ENCODE peak calls at places on chromosomes 2 and 18, in nine cellular contexts. D is IMR-90, O is spleen, X is heart left ventricle, H is GM12878, Q is A549, Z is HCT116, F is transverse colon, B is lower leg skin. J is an unnamed sample.

GRCh38 chr2:187150667-187151066 is 297.4 kb downstream of the CALCRL start:
- DNase-seq in D (peak; percentile 16), O (no peak), X (no peak), H (no peak), Q (no peak), Z (no peak), F (no peak), B (no peak), J (no peak)

GRCh38 chr2:141392517-141393213 is 738.2 kb downstream of the LRP1B start:
- DNase-seq in D (peak; percentile 88), O (no peak), X (no peak), H (no peak), Q (peak; percentile 76), Z (no peak), F (no peak), B (no peak), J (peak; percentile 0)

GRCh38 chr2:202337706-202338346 is 38.3 kb upstream of the BMPR2 start:
- DNase-seq in D (no peak), O (no peak), X (no peak), H (no peak), Q (no peak), Z (no peak), F (no peak), B (no peak), J (no peak)

GRCh38 chr2:239602290-239603282 is 201.8 kb upstream of the HDAC4 start:
- DNase-seq in D (no peak), O (peak; percentile 70), X (no peak), H (no peak), Q (no peak), Z (no peak), F (no peak), B (no peak), J (no peak)

GRCh38 chr2:72859831-72860262 is 27.4 kb upstream of the SPR start:
- DNase-seq in D (peak; percentile 52), O (no peak), X (peak; percentile 44), H (no peak), Q (peak; percentile 80), Z (peak; percentile 77), F (peak; percentile 78), B (peak; percentile 56), J (peak; percentile 33)

GRCh38 chr2:60321816-60322215 is 231.6 kb downstream of the BCL11A start:
- DNase-seq in D (no peak), O (no peak), X (no peak), H (no peak), Q (no peak), Z (no peak), F (no peak), B (no peak), J (no peak)

GRCh38 chr2:164785447-164785846 is 56.2 kb downstream of the COBLL1 start:
- DNase-seq in D (no peak), O (no peak), X (no peak), H (no peak), Q (no peak), Z (no peak), F (no peak), B (no peak), J (no peak)

GRCh38 chr18:72847134-72847533 is 20.7 kb downstream of the NETO1 start:
- DNase-seq in D (no peak), O (no peak), X (no peak), H (no peak), Q (no peak), Z (no peak), F (no peak), B (no peak), J (no peak)

GRCh38 chr18:61702007-61702406 is 190.8 kb downstream of the RNF152 start:
- DNase-seq in D (peak; percentile 89), O (no peak), X (no peak), H (no peak), Q (no peak), Z (no peak), F (no peak), B (no peak), J (no peak)

GRCh38 chr2:102809291-102810189 is 47.7 kb downstream of the TMEM182 start:
- DNase-seq in D (no peak), O (no peak), X (no peak), H (no peak), Q (no peak), Z (no peak), F (no peak), B (no peak), J (no peak)

DNA sequence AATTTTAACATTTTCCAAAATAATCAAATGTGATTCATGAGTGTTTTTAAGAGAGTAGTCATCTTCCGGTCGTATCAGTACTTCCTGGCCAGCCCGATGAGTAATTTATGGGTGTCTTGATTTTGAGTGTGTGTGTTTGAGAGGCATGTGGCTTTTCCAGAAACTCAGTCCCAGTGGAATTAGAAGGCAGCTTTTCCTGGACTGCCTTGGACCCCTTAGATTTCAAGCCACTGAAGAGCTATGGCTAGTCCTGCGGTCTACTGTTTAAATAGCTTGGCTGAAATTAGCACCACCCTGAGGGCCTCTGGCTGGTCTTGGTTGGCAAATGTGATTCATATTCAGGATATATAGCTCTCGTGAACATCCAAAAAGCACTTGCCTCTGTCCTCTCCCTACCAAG is 59.4 kb downstream of the HK2 start:
- DNase-seq in D (peak; percentile 83), O (no peak), X (no peak), H (no peak), Q (peak; percentile 31), Z (no peak), F (no peak), B (no peak), J (peak; percentile 33)
- TF ChIP-seq POLR2A in D (no peak), O (no peak), X (no peak), H (no peak), Q (no peak), Z (no peak), F (no peak), B (no peak), J (no peak)

GRCh38 chr18:76519156-76519549 is 24.1 kb upstream of the ZNF516 start:
- DNase-seq in D (no peak), O (no peak), X (no peak), H (no peak), Q (no peak), Z (no peak), F (no peak), B (no peak), J (no peak)
- TF ChIP-seq POLR2A in D (no peak), O (no peak), X (no peak), H (no peak), Q (no peak), Z (no peak), F (no peak), B (no peak), J (no peak)

GRCh38 chr2:32061973-32062861 is 1.1 kb upstream of the SPAST start:
- DNase-seq in D (peak; percentile 19), O (no peak), X (peak; percentile 55), H (no peak), Q (no peak), Z (no peak), F (peak; percentile 39), B (peak; percentile 16), J (peak; percentile 52)

GRCh38 chr2:32064713-32065112 is 1.4 kb downstream of the SPAST start:
- DNase-seq in D (no peak), O (no peak), X (no peak), H (no peak), Q (no peak), Z (no peak), F (no peak), B (no peak), J (no peak)

GRCh38 chr2:32061430-32061829 is 1.9 kb upstream of the SPAST start:
- DNase-seq in D (no peak), O (no peak), X (no peak), H (no peak), Q (no peak), Z (no peak), F (no peak), B (no peak), J (no peak)

GRCh38 chr2:32064021-32064678 is 794 bp downstream of the SPAST start:
- DNase-seq in D (no peak), O (no peak), X (no peak), H (no peak), Q (peak; percentile 18), Z (no peak), F (peak; percentile 17), B (peak; percentile 17), J (no peak)

GRCh38 chr2:32063310-32064020 is at the start of gene SPAST:
- DNase-seq in D (peak; percentile 95), O (peak; percentile 100), X (peak; percentile 99), H (peak; percentile 90), Q (peak; percentile 99), Z (peak; percentile 94), F (peak; percentile 98), B (peak; percentile 95), J (peak; percentile 97)
- TF ChIP-seq POLR2A in D (no peak), O (no peak), X (peak; percentile 69), H (peak; percentile 78), Q (peak; percentile 81), Z (no peak), F (peak; percentile 67), B (no peak), J (peak; percentile 58)

DNA sequence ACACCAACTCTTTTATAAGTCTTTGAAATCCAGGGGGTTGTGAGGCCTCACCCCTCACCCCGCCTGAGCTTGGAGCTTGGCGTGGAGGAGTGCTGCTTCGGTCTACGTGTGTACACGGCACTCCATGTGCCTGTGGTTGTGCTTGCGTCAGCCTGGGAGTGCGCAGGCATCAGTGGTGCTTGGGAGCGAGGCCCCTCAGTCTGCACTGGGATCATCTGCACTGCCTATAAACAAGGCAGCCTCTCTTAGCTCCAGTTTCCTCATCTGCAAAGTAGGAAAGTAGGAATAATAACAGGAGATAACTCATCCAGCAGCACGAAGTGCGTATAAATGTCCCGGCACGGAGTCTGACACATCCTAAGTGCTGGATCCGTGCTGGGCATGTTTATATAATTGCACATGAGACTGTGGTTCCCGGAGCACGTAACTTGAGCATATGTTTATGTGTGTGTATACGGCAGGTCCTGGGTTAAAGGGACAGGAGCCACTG is 1.2 kb downstream of the GYPC start:
- DNase-seq in D (peak; percentile 98), O (peak; percentile 88), X (peak; percentile 84), H (no peak), Q (no peak), Z (no peak), F (peak; percentile 76), B (peak; percentile 45), J (peak; percentile 68)
- TF ChIP-seq POLR2A in D (no peak), O (peak; percentile 21), X (no peak), H (peak; percentile 71), Q (no peak), Z (no peak), F (peak; percentile 40), B (no peak), J (no peak)

GRCh38 chr2:175004980-175005832 is at the start of gene CHN1:
- DNase-seq in D (peak; percentile 69), O (peak; percentile 89), X (peak; percentile 89), H (no peak), Q (peak; percentile 87), Z (no peak), F (peak; percentile 60), B (no peak), J (peak; percentile 69)
- TF ChIP-seq POLR2A in D (no peak), O (no peak), X (peak; percentile 61), H (no peak), Q (peak; percentile 75), Z (no peak), F (no peak), B (no peak), J (peak; percentile 37)

DNA sequence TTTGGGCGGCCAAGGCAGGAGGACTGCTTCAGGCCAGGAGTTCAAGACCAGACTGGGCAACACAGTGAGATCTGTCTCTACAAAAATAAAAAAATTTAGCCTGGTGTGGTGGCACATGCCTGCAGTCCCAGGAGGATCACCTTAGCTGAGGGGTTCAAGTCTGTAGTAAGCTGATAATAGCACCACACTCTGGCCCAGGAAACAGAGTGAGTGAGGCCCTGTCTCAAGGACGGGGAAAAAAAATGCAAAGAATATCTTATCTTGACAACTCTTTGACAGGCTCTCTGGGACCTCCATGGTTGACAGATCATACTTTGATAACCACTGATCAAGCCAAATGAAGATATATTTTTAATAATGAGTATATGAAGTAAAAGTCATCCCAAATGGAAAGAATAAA is 22.7 kb downstream of the USP34 start:
- DNase-seq in D (no peak), O (no peak), X (no peak), H (no peak), Q (no peak), Z (no peak), F (no peak), B (no peak), J (no peak)
- TF ChIP-seq POLR2A in D (no peak), O (no peak), X (no peak), H (no peak), Q (no peak), Z (no peak), F (no peak), B (no peak), J (no peak)

J was measured in H54.